ENCODE peak calls at places on chromosomes 12 and 14, in four cellular contexts. O is A549, F is fibroblast of lung, X is cardiac muscle cell. Q is an unnamed sample.

GRCh38 chr12:120972870-120973543 is 5.3 kb upstream of the HNF1A start:
- DNase-seq in O (no peak), F (peak; percentile 22), X (peak; percentile 68), Q (no peak)

GRCh38 chr12:60398547-60398946 is 802.7 kb downstream of the SLC16A7 start:
- DNase-seq in O (no peak), X (no peak), F (no peak), Q (no peak)

GRCh38 chr12:108701779-108702435 is 29.4 kb downstream of the CORO1C start:
- DNase-seq in F (peak; percentile 79), O (no peak), X (peak; percentile 68), Q (no peak)

GRCh38 chr12:48956279-48957140 is 777 bp downstream of the ARF3 start:
- DNase-seq in X (peak; percentile 95), F (peak; percentile 99), O (peak; percentile 96), Q (peak; percentile 84)

GRCh38 chr12:67107751-67108269 is 161.3 kb upstream of the CAND1 start:
- DNase-seq in X (no peak), O (no peak), F (no peak), Q (no peak)

GRCh38 chr12:75913502-75914110 is 118.0 kb downstream of the PHLDA1 start:
- DNase-seq in F (peak; percentile 54), O (no peak), X (peak; percentile 55), Q (no peak)

GRCh38 chr12:20429876-20430275 is 61.5 kb downstream of the PDE3A start:
- DNase-seq in F (peak; percentile 38), O (no peak), X (no peak), Q (no peak)

GRCh38 chr12:1273051-1273450 is 282.0 kb downstream of the ERC1 start:
- DNase-seq in X (no peak), F (no peak), O (no peak), Q (no peak)

GRCh38 chr12:92208613-92209121 is 63.0 kb upstream of the BTG1 start:
- DNase-seq in F (peak; percentile 81), X (peak; percentile 7), O (peak; percentile 70), Q (no peak)

GRCh38 chr12:67415473-67415872 is 146.3 kb downstream of the CAND1 start:
- DNase-seq in F (peak; percentile 37), X (peak; percentile 65), O (peak; percentile 34), Q (no peak)

GRCh38 chr14:30884925-30885324 is 10.6 kb downstream of the COCH start:
- DNase-seq in O (no peak), F (no peak), X (no peak), Q (no peak)

GRCh38 chr12:62840311-62840710 is 94.6 kb downstream of the PPM1H start:
- DNase-seq in X (no peak), F (no peak), O (peak; percentile 30), Q (no peak)

GRCh38 chr12:16756833-16757552 is 151.0 kb upstream of the LMO3 start:
- DNase-seq in X (peak; percentile 16), F (no peak), O (no peak), Q (no peak)

GRCh38 chr12:76346236-76346635 is 2.0 kb downstream of the BBS10 start:
- DNase-seq in O (no peak), X (no peak), F (peak; percentile 48), Q (no peak)

GRCh38 chr12:89469361-89469760 is 55.2 kb downstream of the GALNT4 start:
- DNase-seq in X (no peak), O (no peak), F (peak; percentile 68), Q (no peak)

GRCh38 chr12:100468126-100468525 is 5.5 kb upstream of the NR1H4 start:
- DNase-seq in O (no peak), F (no peak), X (no peak), Q (no peak)

GRCh38 chr14:69637503-69638030 is 26.2 kb downstream of the SUSD6 start:
- DNase-seq in F (no peak), X (peak; percentile 64), O (no peak), Q (peak; percentile 82)

GRCh38 chr12:65886996-65887395 is 62.7 kb downstream of the HMGA2 start:
- DNase-seq in X (no peak), F (peak; percentile 66), O (no peak), Q (no peak)

GRCh38 chr12:14937014-14937413 is 1.3 kb downstream of the ERP27 start:
- DNase-seq in X (no peak), O (no peak), F (no peak), Q (no peak)

GRCh38 chr12:56993346-56993745 is 13.0 kb downstream of the ZBTB39 start:
- DNase-seq in F (no peak), X (no peak), O (no peak), Q (no peak)

GRCh38 chr14:61653507-61653906 is 41.8 kb upstream of the HIF1A start:
- DNase-seq in F (peak; percentile 73), O (peak; percentile 21), X (no peak), Q (no peak)

GRCh38 chr12:76470028-76470939 is 89.3 kb downstream of the OSBPL8 start:
- DNase-seq in X (peak; percentile 56), F (peak; percentile 97), O (peak; percentile 51), Q (no peak)

GRCh38 chr12:117850048-117850447 is 118.7 kb downstream of the KSR2 start:
- DNase-seq in F (peak; percentile 36), O (peak; percentile 77), X (peak; percentile 66), Q (no peak)

GRCh38 chr14:99047436-99048110 is 224.4 kb downstream of the BCL11B start:
- DNase-seq in O (no peak), X (no peak), F (peak; percentile 51), Q (no peak)

GRCh38 chr12:95997276-95997675 is 1.1 kb upstream of the HAL start:
- DNase-seq in O (no peak), X (no peak), F (peak; percentile 1), Q (no peak)

GRCh38 chr12:76636141-76636692 is 76.6 kb upstream of the OSBPL8 start:
- DNase-seq in F (peak; percentile 61), X (no peak), O (no peak), Q (no peak)

GRCh38 chr14:22358726-22359125 is 230.3 kb downstream of the DAD1 start:
- DNase-seq in F (no peak), X (no peak), O (no peak), Q (no peak)

GRCh38 chr12:53328043-53328435 is 6.6 kb upstream of the AAAS start:
- DNase-seq in F (no peak), O (no peak), X (no peak), Q (no peak)

GRCh38 chr14:94054401-94054800 is 26.6 kb downstream of the DDX24 start:
- DNase-seq in F (no peak), X (no peak), O (no peak), Q (no peak)

GRCh38 chr12:2754208-2754607 is 40.6 kb upstream of the FKBP4 start:
- DNase-seq in F (no peak), O (no peak), X (no peak), Q (no peak)

GRCh38 chr12:5889381-5890047 is 55.5 kb downstream of the ANO2 start:
- DNase-seq in F (no peak), X (no peak), O (peak; percentile 70), Q (no peak)

GRCh38 chr14:51957950-51958349 is 31.4 kb upstream of the RTRAF start:
- DNase-seq in O (no peak), X (no peak), F (peak; percentile 70), Q (no peak)

GRCh38 chr14:98766818-98767217 is 505.2 kb downstream of the BCL11B start:
- DNase-seq in O (no peak), X (no peak), F (peak; percentile 1), Q (no peak)

GRCh38 chr12:46959484-46959883 is 119.9 kb upstream of the PCED1B start:
- DNase-seq in O (peak; percentile 76), F (peak; percentile 84), X (no peak), Q (no peak)

GRCh38 chr14:81450100-81450531 is 50.0 kb upstream of the STON2 start:
- DNase-seq in X (no peak), O (no peak), F (peak; percentile 51), Q (no peak)

GRCh38 chr14:75886661-75887348 is 95.0 kb downstream of the TGFB3 start:
- DNase-seq in X (no peak), F (no peak), O (no peak), Q (no peak)

GRCh38 chr12:133220521-133220920 is 15.2 kb downstream of the ANHX start:
- DNase-seq in X (no peak), F (no peak), O (no peak), Q (no peak)
- H3K9me3 ChIP-seq in X (no peaks in the 10 kb centered on the region), F (no peaks in the 10 kb centered on the region), O (peaks cover 81% of the 10 kb centered on the region), Q (peaks cover 29% of the 10 kb centered on the region)

GRCh38 chr14:104582649-104583048 is 3.1 kb downstream of the C14orf180 start:
- DNase-seq in F (no peak), O (no peak), X (peak; percentile 89), Q (no peak)
- H3K4me1 ChIP-seq in F (no peaks in the 10 kb centered on the region), O (no peaks in the 10 kb centered on the region), X (peaks cover 74% of the 10 kb centered on the region), Q (no peaks in the 10 kb centered on the region)

GRCh38 chr14:100670017-100670974 is 56.4 kb upstream of the DLK1 start:
- DNase-seq in F (no peak), X (no peak), O (no peak), Q (no peak)
- TF ChIP-seq CTCF in F (no peak), X (no peak), O (no peak), Q (no peak)

DNA sequence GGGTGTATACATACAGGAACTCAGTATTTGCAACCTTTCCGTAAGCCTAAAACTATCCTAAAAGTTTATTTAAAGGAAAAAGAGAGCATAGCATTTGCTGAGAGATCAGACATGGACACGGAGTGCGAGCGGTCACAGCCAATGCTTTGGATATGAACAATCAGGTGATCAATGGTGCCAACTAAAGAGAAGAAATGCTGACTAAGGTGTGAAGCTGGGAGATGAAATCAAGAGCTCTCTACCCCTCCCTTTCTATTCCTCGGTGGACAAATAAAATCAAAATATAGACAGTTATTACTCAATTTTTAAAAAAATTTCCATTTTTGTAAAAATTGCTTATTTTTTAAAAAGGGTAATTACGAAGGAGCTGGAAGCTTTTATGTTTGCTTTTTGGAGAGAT is 29.2 kb downstream of the NT5DC3 start:
- DNase-seq in F (no peak), O (no peak), X (no peak), Q (no peak)
- H3K9me3 ChIP-seq in F (no peaks in the 10 kb centered on the region), O (no peaks in the 10 kb centered on the region), X (no peaks in the 10 kb centered on the region), Q (no peaks in the 10 kb centered on the region)

GRCh38 chr12:109993091-109993490 is 3.1 kb downstream of the GIT2 start:
- DNase-seq in F (peak; percentile 56), X (no peak), O (no peak), Q (no peak)
- H3K4me1 ChIP-seq in F (peaks cover 2% of the 10 kb centered on the region), X (peaks cover 9% of the 10 kb centered on the region), O (peaks cover 15% of the 10 kb centered on the region), Q (peaks cover 18% of the 10 kb centered on the region)

GRCh38 chr12:24574538-24574937 is 374.4 kb downstream of the BCAT1 start:
- DNase-seq in X (no peak), O (no peak), F (no peak), Q (no peak)

GRCh38 chr12:24573621-24574020 is 375.3 kb downstream of the BCAT1 start:
- DNase-seq in O (no peak), F (no peak), X (no peak), Q (no peak)
- TF ChIP-seq CTCF in O (no peak), F (no peak), X (no peak), Q (no peak)

Q was measured in transverse colon.